ENCODE peak calls at places on chromosome 16, in five cellular contexts. One of them, this sample, is unnamed.

GRCh38 chr16:65312071-65312470 is 190.2 kb upstream of the CDH11 start:
- DNase-seq in HFF-Myc: no peak
- DNase-seq in cardiac fibroblast: peak
- DNase-seq in H54: no peak
- DNase-seq in NCI-H1417: no peak
- DNase-seq in this sample: peak

GRCh38 chr16:56675685-56676210 is 6.1 kb downstream of the MT1H start:
- DNase-seq in HFF-Myc: no peak
- DNase-seq in cardiac fibroblast: no peak
- DNase-seq in H54: no peak
- DNase-seq in NCI-H1417: no peak
- DNase-seq in this sample: no peak

GRCh38 chr16:21626659-21627277 is 25.6 kb downstream of the IGSF6 start:
- DNase-seq in HFF-Myc: peak
- DNase-seq in cardiac fibroblast: peak
- DNase-seq in H54: no peak
- DNase-seq in NCI-H1417: no peak
- DNase-seq in this sample: peak

GRCh38 chr16:58196898-58197313 is 1.0 kb downstream of the CSNK2A2 start:
- DNase-seq in HFF-Myc: peak
- DNase-seq in cardiac fibroblast: peak
- DNase-seq in H54: no peak
- DNase-seq in NCI-H1417: no peak
- DNase-seq in this sample: peak

GRCh38 chr16:88194397-88195020 is 188.2 kb upstream of the ZNF469 start:
- DNase-seq in HFF-Myc: no peak
- DNase-seq in cardiac fibroblast: no peak
- DNase-seq in H54: no peak
- DNase-seq in NCI-H1417: peak
- DNase-seq in this sample: no peak

GRCh38 chr16:81415757-81416156 is 28.9 kb upstream of the CMIP start:
- DNase-seq in HFF-Myc: no peak
- DNase-seq in cardiac fibroblast: no peak
- DNase-seq in H54: no peak
- DNase-seq in NCI-H1417: peak
- DNase-seq in this sample: no peak

GRCh38 chr16:4232541-4233386 is 9.1 kb downstream of the SRL start:
- DNase-seq in HFF-Myc: no peak
- DNase-seq in cardiac fibroblast: no peak
- DNase-seq in H54: no peak
- DNase-seq in NCI-H1417: no peak
- DNase-seq in this sample: no peak

GRCh38 chr16:82587289-82587688 is 39.5 kb upstream of the CDH13 start:
- DNase-seq in HFF-Myc: no peak
- DNase-seq in cardiac fibroblast: no peak
- DNase-seq in H54: no peak
- DNase-seq in NCI-H1417: no peak
- DNase-seq in this sample: no peak

GRCh38 chr16:10386517-10387377 is 886 bp downstream of the ATF7IP2 start:
- DNase-seq in HFF-Myc: no peak
- DNase-seq in cardiac fibroblast: peak
- DNase-seq in H54: no peak
- DNase-seq in NCI-H1417: no peak
- DNase-seq in this sample: peak

GRCh38 chr16:8882041-8882617 is at the start of gene LITAFD:
- DNase-seq in HFF-Myc: no peak
- DNase-seq in cardiac fibroblast: no peak
- DNase-seq in H54: no peak
- DNase-seq in NCI-H1417: no peak
- DNase-seq in this sample: no peak

GRCh38 chr16:4855371-4855770 is 8.1 kb downstream of the UBN1 start:
- DNase-seq in HFF-Myc: no peak
- DNase-seq in cardiac fibroblast: no peak
- DNase-seq in H54: no peak
- DNase-seq in NCI-H1417: no peak
- DNase-seq in this sample: no peak

GRCh38 chr16:25568991-25569390 is 122.8 kb upstream of the HS3ST4 start:
- DNase-seq in HFF-Myc: no peak
- DNase-seq in cardiac fibroblast: no peak
- DNase-seq in H54: no peak
- DNase-seq in NCI-H1417: no peak
- DNase-seq in this sample: no peak

GRCh38 chr16:11014159-11014558 is 69.8 kb downstream of the CLEC16A start:
- DNase-seq in HFF-Myc: no peak
- DNase-seq in cardiac fibroblast: peak
- DNase-seq in H54: no peak
- DNase-seq in NCI-H1417: no peak
- DNase-seq in this sample: no peak

GRCh38 chr16:49468611-49469322 is 95.2 kb downstream of the C16orf78 start:
- DNase-seq in HFF-Myc: no peak
- DNase-seq in cardiac fibroblast: no peak
- DNase-seq in H54: no peak
- DNase-seq in NCI-H1417: no peak
- DNase-seq in this sample: no peak

GRCh38 chr16:3963203-3963602 is 82.7 kb upstream of the CREBBP start:
- DNase-seq in HFF-Myc: no peak
- DNase-seq in cardiac fibroblast: no peak
- DNase-seq in H54: no peak
- DNase-seq in NCI-H1417: peak
- DNase-seq in this sample: no peak

GRCh38 chr16:86531193-86531550 is 20.8 kb downstream of the FOXF1 start:
- DNase-seq in HFF-Myc: no peak
- DNase-seq in cardiac fibroblast: no peak
- DNase-seq in H54: no peak
- DNase-seq in NCI-H1417: no peak
- DNase-seq in this sample: no peak

GRCh38 chr16:23469814-23470213 is 16.8 kb upstream of the COG7 start:
- DNase-seq in HFF-Myc: no peak
- DNase-seq in cardiac fibroblast: peak
- DNase-seq in H54: peak
- DNase-seq in NCI-H1417: peak
- DNase-seq in this sample: peak

GRCh38 chr16:57277586-57277985 is 6.9 kb downstream of the PLLP start:
- DNase-seq in HFF-Myc: peak
- DNase-seq in cardiac fibroblast: peak
- DNase-seq in H54: peak
- DNase-seq in NCI-H1417: no peak
- DNase-seq in this sample: peak

GRCh38 chr16:2198283-2198682 is 1.9 kb upstream of the CASKIN1 start:
- DNase-seq in HFF-Myc: no peak
- DNase-seq in cardiac fibroblast: no peak
- DNase-seq in H54: no peak
- DNase-seq in NCI-H1417: no peak
- DNase-seq in this sample: no peak

GRCh38 chr16:527015-527903 is at the start of gene CAPN15:
- DNase-seq in HFF-Myc: peak
- DNase-seq in cardiac fibroblast: peak
- DNase-seq in H54: peak
- DNase-seq in NCI-H1417: peak
- DNase-seq in this sample: peak

GRCh38 chr16:79061199-79061598 is 539.3 kb downstream of the MAF start:
- DNase-seq in HFF-Myc: no peak
- DNase-seq in cardiac fibroblast: no peak
- DNase-seq in H54: no peak
- DNase-seq in NCI-H1417: no peak
- DNase-seq in this sample: no peak

GRCh38 chr16:10314811-10315210 is 71.0 kb upstream of the ATF7IP2 start:
- DNase-seq in HFF-Myc: no peak
- DNase-seq in cardiac fibroblast: peak
- DNase-seq in H54: no peak
- DNase-seq in NCI-H1417: no peak
- DNase-seq in this sample: peak

GRCh38 chr16:4370570-4371480 is 823 bp upstream of the VASN start:
- DNase-seq in HFF-Myc: no peak
- DNase-seq in cardiac fibroblast: peak
- DNase-seq in H54: no peak
- DNase-seq in NCI-H1417: no peak
- DNase-seq in this sample: peak

GRCh38 chr16:86522639-86523038 is 12.3 kb downstream of the FOXF1 start:
- DNase-seq in HFF-Myc: no peak
- DNase-seq in cardiac fibroblast: no peak
- DNase-seq in H54: no peak
- DNase-seq in NCI-H1417: no peak
- DNase-seq in this sample: no peak

GRCh38 chr16:66948034-66948821 is 12.8 kb upstream of the CES3 start:
- DNase-seq in HFF-Myc: no peak
- DNase-seq in cardiac fibroblast: no peak
- DNase-seq in H54: no peak
- DNase-seq in NCI-H1417: peak
- DNase-seq in this sample: no peak

GRCh38 chr16:12141556-12141955 is 165.0 kb downstream of the SNX29 start:
- DNase-seq in HFF-Myc: no peak
- DNase-seq in cardiac fibroblast: no peak
- DNase-seq in H54: no peak
- DNase-seq in NCI-H1417: no peak
- DNase-seq in this sample: no peak

This sample was measured in astrocyte.